ENCODE peak calls at places on chromosomes 7 and 10, in eight cellular contexts. X, B, C, E, O, Y, Z and K are unnamed samples.
A peak's percentile ranks its signal among the peaks of the same experiment; 100 is the strongest.

GRCh38 chr10:122276611-122277205 is 5.6 kb downstream of the BTBD16 start:
- DNase-seq in X (no peak), B (peak; percentile 87), C (no peak), E (no peak), O (peak; percentile 65), Y (no peak), Z (peak; percentile 59), K (no peak)

GRCh38 chr7:22696672-22697071 is 30.3 kb upstream of the IL6 start:
- DNase-seq in X (no peak), B (peak; percentile 10), C (no peak), E (no peak), O (peak; percentile 36), Y (no peak), Z (peak; percentile 61), K (peak; percentile 49)

GRCh38 chr10:131580076-131580652 is 268.6 kb upstream of the TCERG1L start:
- DNase-seq in X (no peak), B (no peak), C (no peak), E (peak; percentile 44), O (no peak), Y (no peak), Z (no peak), K (no peak)

GRCh38 chr7:116210345-116211005 is at the start of gene TES:
- DNase-seq in X (peak; percentile 69), B (peak; percentile 88), C (peak; percentile 75), E (peak; percentile 76), O (peak; percentile 57), Y (peak; percentile 87), Z (peak; percentile 76), K (no peak)

GRCh38 chr10:86225098-86225782 is 141.4 kb downstream of the GRID1 start:
- DNase-seq in X (no peak), B (peak; percentile 49), C (no peak), E (no peak), O (peak; percentile 55), Y (no peak), Z (peak; percentile 94), K (peak; percentile 6)

GRCh38 chr7:156897673-156898072 is 4.7 kb upstream of the LMBR1 start:
- DNase-seq in X (no peak), B (peak; percentile 33), C (no peak), E (no peak), O (peak; percentile 34), Y (no peak), Z (peak; percentile 68), K (peak; percentile 74)

GRCh38 chr10:13100349-13101294 is 659 bp downstream of the OPTN start:
- DNase-seq in X (no peak), B (peak; percentile 44), C (peak; percentile 38), E (peak; percentile 77), O (peak; percentile 31), Y (peak; percentile 43), Z (peak; percentile 42), K (peak; percentile 37)

GRCh38 chr7:158933468-158934139 is 77.2 kb downstream of the DYNC2I1 start:
- DNase-seq in X (no peak), B (no peak), C (no peak), E (no peak), O (no peak), Y (no peak), Z (no peak), K (no peak)

GRCh38 chr7:31327071-31327470 is 13.5 kb downstream of the NEUROD6 start:
- DNase-seq in X (no peak), B (peak; percentile 60), C (no peak), E (no peak), O (peak; percentile 10), Y (no peak), Z (peak; percentile 79), K (peak; percentile 78)

GRCh38 chr10:94123253-94123995 is 129.7 kb downstream of the PLCE1 start:
- DNase-seq in X (no peak), B (peak; percentile 83), C (no peak), E (no peak), O (peak; percentile 93), Y (no peak), Z (peak; percentile 93), K (peak; percentile 88)

GRCh38 chr10:105148456-105148855 is 507.4 kb downstream of the SORCS3 start:
- DNase-seq in X (no peak), B (no peak), C (no peak), E (no peak), O (no peak), Y (no peak), Z (peak; percentile 17), K (no peak)

GRCh38 chr10:30456262-30456661 is 22.3 kb downstream of the MAP3K8 start:
- DNase-seq in X (no peak), B (no peak), C (no peak), E (no peak), O (no peak), Y (peak; percentile 42), Z (no peak), K (no peak)

GRCh38 chr7:131231381-131232220 is 96.1 kb upstream of the MKLN1 start:
- DNase-seq in X (peak; percentile 23), B (no peak), C (peak; percentile 47), E (peak; percentile 67), O (peak; percentile 79), Y (peak; percentile 53), Z (peak; percentile 39), K (no peak)

DNA sequence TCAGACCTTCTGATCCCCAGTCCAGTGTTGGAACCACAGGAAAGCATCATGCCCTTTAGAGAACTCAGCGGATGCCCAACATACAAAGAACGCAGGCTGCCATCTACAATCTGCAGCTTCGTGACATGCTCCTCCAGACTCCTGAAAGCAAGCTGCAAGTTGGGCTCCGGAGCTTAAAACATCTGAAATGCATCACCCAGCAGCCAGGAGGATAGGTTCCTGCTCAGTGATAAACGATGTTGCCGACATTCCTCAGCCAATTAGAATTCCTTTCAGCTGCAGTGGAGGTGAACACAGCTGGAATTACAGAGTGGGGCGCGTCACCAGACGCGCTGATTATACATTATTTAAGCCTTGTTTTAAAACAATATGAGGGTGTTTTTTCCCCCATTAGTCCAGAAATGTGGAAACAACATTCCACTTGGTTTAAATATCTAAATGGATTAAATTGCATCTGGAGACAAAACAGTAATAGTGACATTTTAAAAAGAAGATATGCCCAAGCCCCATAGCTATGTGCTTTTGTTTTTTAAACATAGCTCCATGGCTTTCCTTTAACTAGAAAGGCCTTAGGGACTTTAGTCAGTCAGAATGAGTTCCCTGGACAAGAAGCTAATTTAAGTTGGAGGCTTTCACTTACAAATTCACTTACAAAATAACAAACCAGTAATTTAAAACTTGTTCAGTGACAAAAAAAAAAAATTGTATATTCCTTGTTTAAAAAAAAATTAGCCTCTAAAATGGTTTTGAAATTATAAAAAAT is 6.3 kb downstream of the SMURF1 start:
- DNase-seq in X (no peak), B (no peak), C (no peak), E (no peak), O (peak; percentile 90), Y (no peak), Z (peak; percentile 93), K (no peak)
- TF ChIP-seq CTCF in X (no peak), B (no peak), C (no peak), E (no peak), O (no peak), Y (no peak), Z (no peak), K (peak; percentile 18)

GRCh38 chr10:15169555-15170407 is 1.3 kb upstream of the NMT2 start:
- DNase-seq in X (no peak), B (no peak), C (peak; percentile 29), E (no peak), O (no peak), Y (no peak), Z (no peak), K (no peak)

GRCh38 chr10:15166325-15166724 is 2.2 kb downstream of the NMT2 start:
- DNase-seq in X (no peak), B (no peak), C (no peak), E (no peak), O (peak; percentile 31), Y (no peak), Z (peak; percentile 47), K (no peak)

GRCh38 chr10:15167411-15168295 is 840 bp downstream of the NMT2 start:
- DNase-seq in X (peak; percentile 52), B (peak; percentile 48), C (peak; percentile 53), E (peak; percentile 75), O (peak; percentile 49), Y (peak; percentile 56), Z (peak; percentile 55), K (peak; percentile 34)

GRCh38 chr10:15168296-15168780 is at the start of gene NMT2:
- DNase-seq in X (peak; percentile 89), B (no peak), C (peak; percentile 85), E (peak; percentile 91), O (no peak), Y (no peak), Z (peak; percentile 78), K (peak; percentile 64)

GRCh38 chr10:15168781-15169554 is 475 bp upstream of the NMT2 start:
- DNase-seq in X (peak; percentile 98), B (peak; percentile 98), C (peak; percentile 97), E (peak; percentile 97), O (peak; percentile 94), Y (peak; percentile 98), Z (peak; percentile 89), K (peak; percentile 72)
- H3K27ac ChIP-seq in X (no peak overlapping the region), B (peak overlapping the region; percentile 83), C (no peak overlapping the region), E (no peak overlapping the region), O (no peak overlapping the region), Y (peak overlapping the region; percentile 60), Z (no peak overlapping the region), K (no peak overlapping the region)

GRCh38 chr10:124533266-124533665 is 71.6 kb downstream of the LHPP start:
- DNase-seq in X (no peak), B (no peak), C (no peak), E (no peak), O (no peak), Y (no peak), Z (no peak), K (no peak)

GRCh38 chr10:124532788-124533187 is 71.2 kb downstream of the LHPP start:
- DNase-seq in X (no peak), B (no peak), C (no peak), E (no peak), O (no peak), Y (no peak), Z (no peak), K (no peak)

GRCh38 chr10:124534821-124535601 is 73.4 kb downstream of the LHPP start:
- DNase-seq in X (no peak), B (no peak), C (no peak), E (no peak), O (no peak), Y (no peak), Z (no peak), K (no peak)

GRCh38 chr10:124535731-124536495 is 74.3 kb downstream of the LHPP start:
- DNase-seq in X (no peak), B (no peak), C (no peak), E (no peak), O (no peak), Y (no peak), Z (no peak), K (no peak)

DNA sequence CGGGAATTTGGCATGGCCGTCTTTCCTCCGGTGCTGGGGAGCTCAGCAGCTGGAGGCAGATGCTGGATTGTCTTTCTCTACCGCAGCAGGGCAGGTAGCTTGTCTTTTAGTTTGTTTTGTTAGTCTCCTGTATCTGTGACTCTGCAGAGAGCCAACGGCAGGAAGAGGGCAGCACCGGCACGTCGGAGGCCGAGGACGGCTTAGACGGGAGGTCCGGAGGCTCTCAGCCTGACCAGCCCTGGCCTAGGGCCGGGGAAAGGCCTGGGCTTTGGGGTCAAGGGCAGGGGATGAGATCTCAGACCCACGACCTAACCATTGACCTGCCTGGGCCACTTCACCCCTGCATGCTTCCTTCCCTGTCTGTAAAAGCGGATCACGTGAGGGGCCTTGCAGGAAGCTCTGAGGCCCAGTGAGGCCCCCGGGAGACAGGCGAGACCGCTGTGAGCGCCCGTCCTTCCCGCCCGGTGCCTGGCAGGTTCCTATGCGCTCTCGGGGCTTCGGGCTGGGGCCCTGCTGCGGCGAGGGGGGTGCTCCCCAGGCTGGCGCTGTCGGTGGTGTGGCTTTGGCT is 72.7 kb downstream of the LHPP start:
- DNase-seq in X (no peak), B (no peak), C (no peak), E (peak; percentile 77), O (no peak), Y (peak; percentile 58), Z (peak; percentile 18), K (no peak)
- TF ChIP-seq CTCF in X (peak; percentile 48), B (no peak), C (no peak), E (peak; percentile 20), O (peak; percentile 20), Y (peak; percentile 61), Z (no peak), K (no peak)

GRCh38 chr10:8912108-8912507 is 857.6 kb downstream of the GATA3 start:
- DNase-seq in X (no peak), B (no peak), C (no peak), E (no peak), O (no peak), Y (no peak), Z (no peak), K (no peak)
- H3K27ac ChIP-seq in X (no peak overlapping the region), B (no peak overlapping the region), C (no peak overlapping the region), E (no peak overlapping the region), O (no peak overlapping the region), Y (no peak overlapping the region), Z (no peak overlapping the region), K (no peak overlapping the region)